ENCODE peak calls at places on chromosomes 12 and 14, in four cellular contexts. W, B, A and O are unnamed samples.
A peak's percentile ranks its signal among the peaks of the same experiment; 100 is the strongest.

GRCh38 chr12:55712700-55713415 is 3.0 kb upstream of the BLOC1S1 start:
- DNase-seq in W (no peak), B (peak; percentile 65), A (no peak), O (no peak)

GRCh38 chr14:89845346-89845745 is 109.2 kb downstream of the EFCAB11 start:
- DNase-seq in W (no peak), B (no peak), A (no peak), O (no peak)

GRCh38 chr12:11397366-11397765 is 2.0 kb upstream of the PRB2 start:
- DNase-seq in W (no peak), B (no peak), A (no peak), O (no peak)

GRCh38 chr12:59650594-59651229 is 54.9 kb downstream of the SLC16A7 start:
- DNase-seq in W (no peak), B (no peak), A (peak; percentile 30), O (no peak)

GRCh38 chr14:103314496-103315277 is 19.4 kb upstream of the EIF5 start:
- DNase-seq in W (no peak), B (no peak), A (no peak), O (peak; percentile 98)

GRCh38 chr14:105940534-105941225 is 414.3 kb downstream of the TMEM121 start:
- DNase-seq in W (no peak), B (no peak), A (no peak), O (no peak)

GRCh38 chr14:49036991-49037390 is 549.2 kb downstream of the RPS29 start:
- DNase-seq in W (no peak), B (no peak), A (no peak), O (no peak)

GRCh38 chr12:75747572-75747995 is 236.2 kb upstream of the KRR1 start:
- DNase-seq in W (no peak), B (no peak), A (no peak), O (no peak)

GRCh38 chr14:56152221-56152620 is 34.0 kb downstream of the PELI2 start:
- DNase-seq in W (no peak), B (no peak), A (no peak), O (no peak)

GRCh38 chr14:105055736-105056302 is 9.4 kb downstream of the GPR132 start:
- DNase-seq in W (no peak), B (no peak), A (no peak), O (no peak)

GRCh38 chr12:106687652-106688051 is 86.8 kb upstream of the RIC8B start:
- DNase-seq in W (no peak), B (no peak), A (no peak), O (no peak)

GRCh38 chr12:122167328-122167925 is 6.6 kb downstream of the IL31 start:
- DNase-seq in W (no peak), B (no peak), A (no peak), O (no peak)

GRCh38 chr12:68538722-68539614 is 71.7 kb upstream of the RAP1B start:
- DNase-seq in W (peak; percentile 24), B (peak; percentile 16), A (peak; percentile 17), O (peak; percentile 62)

GRCh38 chr14:67480011-67480410 is 8.5 kb downstream of the TMEM229B start:
- DNase-seq in W (no peak), B (no peak), A (no peak), O (no peak)

GRCh38 chr14:70773182-70773862 is 36.0 kb downstream of the MAP3K9 start:
- DNase-seq in W (no peak), B (no peak), A (no peak), O (no peak)

GRCh38 chr12:124527861-124528561 is 39.4 kb downstream of the NCOR2 start:
- DNase-seq in W (no peak), B (no peak), A (no peak), O (no peak)

GRCh38 chr12:5014269-5014668 is 29.4 kb upstream of the KCNA5 start:
- DNase-seq in W (no peak), B (no peak), A (no peak), O (no peak)

GRCh38 chr14:50318031-50318626 is 6.0 kb downstream of the DMAC2L start:
- DNase-seq in W (no peak), B (no peak), A (no peak), O (peak; percentile 60)

GRCh38 chr14:92352158-92352985 is 29.4 kb downstream of the SLC24A4 start:
- DNase-seq in W (no peak), B (no peak), A (no peak), O (peak; percentile 63)

GRCh38 chr12:92464911-92465310 is 237.9 kb upstream of the PLEKHG7 start:
- DNase-seq in W (no peak), B (no peak), A (no peak), O (no peak)

GRCh38 chr14:21719841-21720240 is 46.2 kb upstream of the OR4E1 start:
- DNase-seq in W (no peak), B (no peak), A (no peak), O (no peak)

GRCh38 chr14:99807413-99808132 is 14.4 kb downstream of the EML1 start:
- DNase-seq in W (no peak), B (no peak), A (no peak), O (no peak)

GRCh38 chr12:2551097-2551496 is 243.7 kb upstream of the FKBP4 start:
- DNase-seq in W (no peak), B (no peak), A (no peak), O (no peak)

GRCh38 chr12:7143564-7143963 is 13.4 kb downstream of the CLSTN3 start:
- DNase-seq in W (no peak), B (no peak), A (no peak), O (no peak)

DNA sequence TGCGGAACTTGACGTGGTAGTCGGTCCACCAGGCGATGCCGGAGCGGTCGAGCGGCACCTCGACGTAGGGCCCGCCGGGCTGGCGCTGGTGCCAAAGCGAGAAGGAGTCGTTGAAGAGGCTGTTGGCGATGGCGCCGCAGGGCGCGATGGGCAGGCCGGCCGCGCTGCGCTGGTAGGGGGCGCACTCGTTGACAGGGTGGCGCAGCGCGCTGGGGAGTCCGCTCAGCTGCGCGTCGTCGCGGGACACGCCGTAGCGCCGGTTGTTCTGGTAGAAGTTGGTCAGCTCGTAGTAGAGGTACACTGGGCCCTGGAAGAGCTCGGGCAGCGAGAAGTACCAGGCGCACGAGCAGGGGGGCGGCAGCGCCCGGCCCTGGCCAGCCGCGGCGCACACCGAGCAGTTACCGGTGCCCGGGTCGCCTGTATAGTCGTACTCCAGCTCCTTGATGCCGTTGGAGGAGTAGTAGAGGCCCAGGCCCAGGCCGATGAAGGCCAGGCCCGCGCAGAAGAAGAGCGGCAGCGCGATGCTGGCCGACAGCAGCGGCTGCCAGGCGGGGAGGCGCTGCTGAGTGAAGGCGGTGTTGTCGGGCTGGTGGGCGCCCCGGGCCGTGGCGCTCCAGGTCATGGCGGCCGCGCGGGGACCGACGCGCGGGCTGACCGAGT is 482 bp downstream of the TMEM30B start:
- DNase-seq in W (peak; percentile 69), B (peak; percentile 64), A (peak; percentile 77), O (peak; percentile 20)
- TF ChIP-seq POLR2A in W (peak; percentile 68), B (peak; percentile 57), A (peak; percentile 76), O (no peak)

DNA sequence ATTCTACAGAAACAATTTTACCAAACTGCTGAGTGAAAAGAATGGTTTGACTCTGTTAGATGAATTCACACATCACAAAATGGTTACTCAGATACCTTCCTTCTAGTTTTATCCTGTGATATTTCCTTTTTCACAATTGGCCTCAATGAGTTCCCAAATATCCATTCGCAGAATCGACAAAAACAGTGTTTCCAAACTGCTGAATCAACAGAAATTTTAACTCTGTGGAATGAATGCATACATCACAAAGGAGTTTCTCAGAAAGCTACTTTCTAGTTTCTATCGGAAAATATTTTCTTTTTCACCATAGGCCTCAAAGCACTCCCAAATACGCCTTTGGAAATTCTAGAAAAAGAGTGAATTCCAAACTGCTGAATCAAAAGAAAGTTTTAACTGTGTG is 525.0 kb downstream of the ALG10 start:
- DNase-seq in W (no peak), B (no peak), A (no peak), O (no peak)
- TF ChIP-seq POLR2A in W (no peak), B (no peak), A (no peak), O (no peak)

DNA sequence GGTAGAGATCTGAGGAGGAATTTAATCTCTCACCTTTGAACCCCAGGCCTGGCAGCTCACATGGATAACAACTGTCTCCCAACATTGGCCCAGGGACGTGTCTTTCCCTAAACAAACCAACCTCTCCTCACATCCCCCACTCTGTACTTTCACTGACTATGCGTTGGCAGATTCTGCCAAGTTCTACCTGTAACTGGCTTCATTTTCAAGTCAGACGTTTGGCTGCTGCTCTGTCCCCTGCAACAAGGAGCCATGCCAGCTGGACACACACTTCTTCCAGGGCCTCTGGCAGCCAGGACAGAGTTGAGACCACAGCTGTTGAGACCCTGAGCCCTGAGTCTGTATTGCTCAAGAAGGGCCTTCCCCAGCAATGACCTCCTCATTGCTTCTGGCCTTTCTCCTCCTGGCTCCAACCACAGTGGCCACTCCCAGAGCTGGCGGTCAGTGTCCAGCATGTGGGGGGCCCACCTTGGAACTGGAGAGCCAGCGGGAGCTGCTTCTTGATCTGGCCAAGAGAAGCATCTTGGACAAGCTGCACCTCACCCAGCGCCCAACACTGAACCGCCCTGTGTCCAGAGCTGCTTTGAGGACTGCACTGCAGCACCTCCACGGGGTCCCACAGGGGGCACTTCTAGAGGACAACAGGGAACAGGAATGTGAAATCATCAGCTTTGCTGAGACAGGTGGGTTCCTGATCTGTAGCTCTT is at the start of gene INHBC:
- DNase-seq in W (no peak), B (no peak), A (peak; percentile 44), O (no peak)
- TF ChIP-seq POLR2A in W (no peak), B (no peak), A (no peak), O (no peak)

GRCh38 chr12:131896811-131897270 is 2.4 kb downstream of the ULK1 start:
- DNase-seq in W (no peak), B (no peak), A (no peak), O (no peak)
- TF ChIP-seq POLR2A in W (no peak), B (no peak), A (no peak), O (no peak)

GRCh38 chr14:91281346-91281745 is 36.8 kb upstream of the GPR68 start:
- DNase-seq in W (no peak), B (no peak), A (no peak), O (no peak)

GRCh38 chr14:91283666-91284065 is 39.2 kb upstream of the GPR68 start:
- DNase-seq in W (no peak), B (no peak), A (no peak), O (no peak)

GRCh38 chr14:91284791-91285548 is 40.5 kb upstream of the GPR68 start:
- DNase-seq in W (no peak), B (no peak), A (no peak), O (no peak)

GRCh38 chr14:91284146-91284790 is 39.8 kb upstream of the GPR68 start:
- DNase-seq in W (no peak), B (no peak), A (no peak), O (no peak)

DNA sequence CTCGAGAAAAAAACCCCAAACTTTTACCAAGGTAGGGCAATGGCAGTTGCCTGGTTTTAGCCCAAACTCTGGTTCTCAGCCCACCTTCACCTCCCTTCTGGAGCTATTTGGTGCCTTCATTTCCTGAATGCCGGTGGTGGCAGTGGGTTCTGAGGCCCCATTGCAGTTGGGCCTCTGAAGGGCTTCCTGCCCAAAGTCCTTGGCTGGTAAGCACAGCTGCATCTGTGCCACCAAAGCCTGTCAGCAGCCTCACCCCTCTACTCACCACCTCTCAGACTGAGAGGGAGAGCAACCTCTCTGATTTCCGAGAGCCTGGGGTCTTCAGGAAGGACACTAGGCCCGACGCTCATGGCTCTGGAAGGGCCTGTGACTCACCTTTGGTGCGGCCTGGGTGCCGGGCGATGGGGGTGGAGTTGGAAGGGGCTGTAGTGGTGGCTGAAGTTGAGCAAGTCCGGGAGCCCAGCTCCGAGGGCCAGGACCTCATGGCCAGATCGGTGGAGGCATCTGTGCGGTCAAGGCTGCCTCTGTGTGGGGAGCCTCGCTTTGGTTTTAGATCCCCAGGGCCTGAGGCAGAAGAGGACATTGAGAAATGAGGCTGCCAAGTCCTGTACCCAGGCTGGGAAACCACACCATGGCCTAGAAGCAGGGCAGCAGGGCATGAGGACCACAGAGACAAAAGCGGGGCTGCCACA is 38.6 kb upstream of the GPR68 start:
- DNase-seq in W (no peak), B (no peak), A (no peak), O (no peak)
- TF ChIP-seq POLR2A in W (no peak), B (no peak), A (no peak), O (no peak)